ENCODE peak calls at places on chromosomes 12 and 14, in eight cellular contexts. One of them, this sample, is unnamed. For H3K9me2, the result is how much of the 10 kb centered on the place peaks cover.

GRCh38 chr14:26841920-26842741 is 244.3 kb upstream of the NOVA1 start:
- DNase-seq in GM23338: no peak
- DNase-seq in hepatocyte: peak
- DNase-seq in HCT116: no peak
- DNase-seq in GM23248: peak
- DNase-seq in OCI-LY7: no peak
- DNase-seq in PC-9: peak
- DNase-seq in PC-3: peak
- DNase-seq in this sample: peak

GRCh38 chr12:127528576-127528975 is 738.4 kb upstream of the TMEM132C start:
- DNase-seq in PC-3: no peak
- DNase-seq in PC-9: no peak
- DNase-seq in OCI-LY7: no peak
- DNase-seq in hepatocyte: no peak
- DNase-seq in GM23248: no peak
- DNase-seq in HCT116: no peak
- DNase-seq in GM23338: no peak
- DNase-seq in this sample: no peak

GRCh38 chr12:129819391-129819790 is 84.4 kb downstream of the TMEM132D start:
- DNase-seq in hepatocyte: no peak
- DNase-seq in GM23338: no peak
- DNase-seq in HCT116: no peak
- DNase-seq in PC-3: no peak
- DNase-seq in OCI-LY7: no peak
- DNase-seq in GM23248: no peak
- DNase-seq in PC-9: no peak
- DNase-seq in this sample: no peak

GRCh38 chr12:117188961-117189724 is 1.1 kb downstream of the FBXO21 start:
- DNase-seq in PC-3: peak
- DNase-seq in HCT116: no peak
- DNase-seq in OCI-LY7: no peak
- DNase-seq in PC-9: no peak
- DNase-seq in GM23248: peak
- DNase-seq in GM23338: peak
- DNase-seq in hepatocyte: peak
- DNase-seq in this sample: no peak

GRCh38 chr14:74324945-74325361 is 22.2 kb upstream of the ABCD4 start:
- DNase-seq in PC-3: peak
- DNase-seq in PC-9: no peak
- DNase-seq in HCT116: no peak
- DNase-seq in OCI-LY7: peak
- DNase-seq in hepatocyte: peak
- DNase-seq in GM23338: peak
- DNase-seq in GM23248: peak
- DNase-seq in this sample: peak

GRCh38 chr12:25377475-25378179 is 126.9 kb upstream of the KRAS start:
- DNase-seq in PC-3: peak
- DNase-seq in hepatocyte: peak
- DNase-seq in PC-9: no peak
- DNase-seq in HCT116: no peak
- DNase-seq in OCI-LY7: no peak
- DNase-seq in GM23248: peak
- DNase-seq in GM23338: no peak
- DNase-seq in this sample: no peak

GRCh38 chr14:73189651-73190050 is 47.7 kb upstream of the PAPLN start:
- DNase-seq in GM23338: no peak
- DNase-seq in OCI-LY7: no peak
- DNase-seq in PC-3: no peak
- DNase-seq in hepatocyte: no peak
- DNase-seq in PC-9: no peak
- DNase-seq in GM23248: no peak
- DNase-seq in HCT116: no peak
- DNase-seq in this sample: no peak

GRCh38 chr12:4506870-4507269 is 31.8 kb upstream of the RAD51AP1 start:
- DNase-seq in hepatocyte: no peak
- DNase-seq in PC-3: peak
- DNase-seq in GM23248: peak
- DNase-seq in GM23338: no peak
- DNase-seq in PC-9: no peak
- DNase-seq in OCI-LY7: peak
- DNase-seq in HCT116: no peak
- DNase-seq in this sample: no peak

GRCh38 chr12:49328816-49329215 is 5.8 kb downstream of the TROAP start:
- DNase-seq in GM23338: no peak
- DNase-seq in PC-3: no peak
- DNase-seq in hepatocyte: no peak
- DNase-seq in OCI-LY7: no peak
- DNase-seq in PC-9: no peak
- DNase-seq in GM23248: no peak
- DNase-seq in HCT116: no peak
- DNase-seq in this sample: no peak

GRCh38 chr12:8709124-8709830 is 11.5 kb downstream of the RIMKLB start:
- DNase-seq in GM23338: no peak
- DNase-seq in PC-9: no peak
- DNase-seq in hepatocyte: no peak
- DNase-seq in OCI-LY7: no peak
- DNase-seq in PC-3: no peak
- DNase-seq in HCT116: no peak
- DNase-seq in GM23248: peak
- DNase-seq in this sample: no peak

GRCh38 chr12:107092669-107093546 is 441 bp downstream of the CRY1 start:
- DNase-seq in PC-3: peak
- DNase-seq in GM23338: peak
- DNase-seq in PC-9: peak
- DNase-seq in hepatocyte: peak
- DNase-seq in GM23248: peak
- DNase-seq in HCT116: no peak
- DNase-seq in OCI-LY7: no peak
- DNase-seq in this sample: no peak

GRCh38 chr14:82070040-82070439 is 536.4 kb upstream of the SEL1L start:
- DNase-seq in hepatocyte: no peak
- DNase-seq in PC-9: no peak
- DNase-seq in HCT116: no peak
- DNase-seq in GM23338: peak
- DNase-seq in GM23248: no peak
- DNase-seq in OCI-LY7: no peak
- DNase-seq in PC-3: no peak
- DNase-seq in this sample: no peak

GRCh38 chr12:32305163-32305562 is 94.2 kb upstream of the FGD4 start:
- DNase-seq in HCT116: peak
- DNase-seq in PC-9: peak
- DNase-seq in GM23248: peak
- DNase-seq in PC-3: no peak
- DNase-seq in OCI-LY7: peak
- DNase-seq in hepatocyte: no peak
- DNase-seq in GM23338: no peak
- DNase-seq in this sample: no peak

GRCh38 chr14:37051680-37052079 is 120.7 kb downstream of the SLC25A21 start:
- DNase-seq in PC-3: no peak
- DNase-seq in GM23248: no peak
- DNase-seq in GM23338: peak
- DNase-seq in PC-9: no peak
- DNase-seq in OCI-LY7: no peak
- DNase-seq in HCT116: no peak
- DNase-seq in hepatocyte: no peak
- DNase-seq in this sample: no peak

GRCh38 chr14:70073924-70074566 is 114.7 kb downstream of the SLC8A3 start:
- DNase-seq in HCT116: peak
- DNase-seq in OCI-LY7: peak
- DNase-seq in hepatocyte: peak
- DNase-seq in GM23338: peak
- DNase-seq in PC-9: peak
- DNase-seq in PC-3: peak
- DNase-seq in GM23248: peak
- DNase-seq in this sample: peak
- H3K9me2 ChIP-seq in HCT116: under half
- H3K9me2 ChIP-seq in OCI-LY7: under half
- H3K9me2 ChIP-seq in hepatocyte: under half
- H3K9me2 ChIP-seq in GM23338: under half
- H3K9me2 ChIP-seq in PC-9: under half
- H3K9me2 ChIP-seq in PC-3: under half
- H3K9me2 ChIP-seq in GM23248: under half
- H3K9me2 ChIP-seq in this sample: under half

DNA sequence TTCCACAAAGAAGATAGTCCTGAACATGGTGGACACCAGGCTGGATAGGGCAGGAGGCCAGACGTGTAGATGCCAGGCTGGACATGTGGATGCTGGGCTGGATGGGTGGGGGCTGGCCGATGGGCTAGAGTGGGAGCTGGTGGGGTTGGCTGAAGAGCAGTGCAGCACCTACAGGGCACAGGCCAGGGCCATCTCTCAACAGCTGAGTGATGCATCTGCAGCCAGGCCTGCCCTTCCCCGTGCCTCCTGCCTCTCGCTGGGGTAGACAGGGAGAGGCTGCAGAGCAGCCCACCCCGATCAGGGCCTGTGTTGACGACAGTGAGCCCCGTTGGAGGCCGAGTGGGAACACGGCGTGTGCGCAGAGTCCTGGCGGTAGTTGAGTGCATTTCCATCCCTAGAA is 39.3 kb downstream of the EP400 start:
- DNase-seq in GM23338: no peak
- DNase-seq in PC-3: no peak
- DNase-seq in PC-9: no peak
- DNase-seq in hepatocyte: no peak
- DNase-seq in HCT116: no peak
- DNase-seq in OCI-LY7: no peak
- DNase-seq in GM23248: no peak
- DNase-seq in this sample: no peak
- H3K27ac ChIP-seq in GM23338: peak
- H3K27ac ChIP-seq in PC-3: no peak
- H3K27ac ChIP-seq in PC-9: no peak
- H3K27ac ChIP-seq in hepatocyte: no peak
- H3K27ac ChIP-seq in HCT116: no peak
- H3K27ac ChIP-seq in OCI-LY7: no peak
- H3K27ac ChIP-seq in GM23248: no peak
- H3K27ac ChIP-seq in this sample: no peak

DNA sequence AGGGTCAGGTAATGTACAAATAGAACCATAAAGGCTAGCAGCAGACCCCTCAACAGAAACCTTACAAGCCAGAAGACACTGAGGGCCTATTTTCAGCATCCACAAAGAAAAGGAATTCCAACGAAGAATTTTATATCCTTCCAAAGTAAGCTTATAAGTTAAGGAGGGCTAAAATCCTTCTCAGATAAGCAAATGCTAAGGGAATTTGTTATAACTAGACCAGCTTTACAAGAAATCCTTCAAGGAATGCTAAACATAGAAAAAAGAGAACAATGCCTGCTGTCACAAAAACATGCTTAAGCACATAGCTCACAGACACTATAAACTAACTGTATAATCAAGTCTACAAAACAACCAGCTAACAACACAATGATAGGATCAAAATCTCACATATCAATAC is 130.7 kb upstream of the RPL10L start:
- DNase-seq in HCT116: no peak
- DNase-seq in PC-3: no peak
- DNase-seq in hepatocyte: no peak
- DNase-seq in GM23338: no peak
- DNase-seq in PC-9: no peak
- DNase-seq in GM23248: no peak
- DNase-seq in OCI-LY7: no peak
- DNase-seq in this sample: no peak
- H3K9me2 ChIP-seq in HCT116: under half
- H3K9me2 ChIP-seq in PC-3: under half
- H3K9me2 ChIP-seq in hepatocyte: under half
- H3K9me2 ChIP-seq in GM23338: under half
- H3K9me2 ChIP-seq in PC-9: under half
- H3K9me2 ChIP-seq in GM23248: under half
- H3K9me2 ChIP-seq in OCI-LY7: under half
- H3K9me2 ChIP-seq in this sample: under half

GRCh38 chr12:109053382-109054123 is 1.2 kb downstream of the USP30 start:
- DNase-seq in HCT116: no peak
- DNase-seq in OCI-LY7: peak
- DNase-seq in PC-3: no peak
- DNase-seq in hepatocyte: no peak
- DNase-seq in PC-9: no peak
- DNase-seq in GM23248: peak
- DNase-seq in GM23338: no peak
- DNase-seq in this sample: peak
- H3K27ac ChIP-seq in HCT116: no peak
- H3K27ac ChIP-seq in OCI-LY7: peak
- H3K27ac ChIP-seq in PC-3: no peak
- H3K27ac ChIP-seq in hepatocyte: peak
- H3K27ac ChIP-seq in PC-9: no peak
- H3K27ac ChIP-seq in GM23248: no peak
- H3K27ac ChIP-seq in GM23338: no peak
- H3K27ac ChIP-seq in this sample: peak

GRCh38 chr12:53060064-53060720 is 10.3 kb downstream of the TNS2 start:
- DNase-seq in hepatocyte: no peak
- DNase-seq in OCI-LY7: no peak
- DNase-seq in GM23338: no peak
- DNase-seq in PC-9: peak
- DNase-seq in HCT116: no peak
- DNase-seq in PC-3: no peak
- DNase-seq in GM23248: no peak
- DNase-seq in this sample: no peak
- H3K9me2 ChIP-seq in hepatocyte: under half
- H3K9me2 ChIP-seq in OCI-LY7: under half
- H3K9me2 ChIP-seq in GM23338: under half
- H3K9me2 ChIP-seq in PC-9: under half
- H3K9me2 ChIP-seq in HCT116: under half
- H3K9me2 ChIP-seq in PC-3: under half
- H3K9me2 ChIP-seq in GM23248: under half
- H3K9me2 ChIP-seq in this sample: under half

GRCh38 chr14:91953170-91953985 is 5.9 kb upstream of the FBLN5 start:
- DNase-seq in hepatocyte: no peak
- DNase-seq in OCI-LY7: no peak
- DNase-seq in GM23248: peak
- DNase-seq in PC-9: no peak
- DNase-seq in HCT116: no peak
- DNase-seq in PC-3: no peak
- DNase-seq in GM23338: no peak
- DNase-seq in this sample: no peak
- H3K27ac ChIP-seq in hepatocyte: peak
- H3K27ac ChIP-seq in OCI-LY7: no peak
- H3K27ac ChIP-seq in GM23248: no peak
- H3K27ac ChIP-seq in PC-9: no peak
- H3K27ac ChIP-seq in HCT116: no peak
- H3K27ac ChIP-seq in PC-3: no peak
- H3K27ac ChIP-seq in GM23338: no peak
- H3K27ac ChIP-seq in this sample: no peak

GRCh38 chr12:13941258-13942249 is 39.8 kb downstream of the GRIN2B start:
- DNase-seq in PC-9: peak
- DNase-seq in OCI-LY7: peak
- DNase-seq in hepatocyte: peak
- DNase-seq in PC-3: peak
- DNase-seq in GM23248: peak
- DNase-seq in GM23338: peak
- DNase-seq in HCT116: peak
- DNase-seq in this sample: peak
- H3K9me2 ChIP-seq in PC-9: under half
- H3K9me2 ChIP-seq in OCI-LY7: under half
- H3K9me2 ChIP-seq in hepatocyte: under half
- H3K9me2 ChIP-seq in PC-3: under half
- H3K9me2 ChIP-seq in GM23248: under half
- H3K9me2 ChIP-seq in GM23338: under half
- H3K9me2 ChIP-seq in HCT116: under half
- H3K9me2 ChIP-seq in this sample: under half

This sample was measured in Karpas-422.